ENCODE peak calls at places on chromosome 16, in eight cellular contexts. Z, Q, B, I, D, C, S and O are unnamed samples. For H3K4me1, the result is how much of the 10 kb centered on the place peaks cover.

GRCh38 chr16:75095204-75095621 is 21.4 kb downstream of the LDHD start:
- DNase-seq in Q (no peak), I (no peak), B (no peak), C (no peak), Z (no peak), D (no peak), S (no peak), O (no peak)

GRCh38 chr16:55569025-55569424 is 2.5 kb downstream of the CAPNS2 start:
- DNase-seq in S (peak), Z (no peak), I (peak), B (no peak), D (no peak), C (no peak), Q (peak), O (no peak)

GRCh38 chr16:57042157-57043111 is 49.9 kb upstream of the CPNE2 start:
- DNase-seq in S (no peak), I (no peak), D (no peak), Z (no peak), C (peak), B (no peak), Q (peak), O (no peak)

GRCh38 chr16:19898924-19899604 is 14.4 kb upstream of the GPRC5B start:
- DNase-seq in B (no peak), Q (no peak), I (peak), C (peak), S (peak), D (peak), Z (peak), O (no peak)

GRCh38 chr16:8096211-8096610 is 494.1 kb downstream of the TMEM114 start:
- DNase-seq in C (no peak), I (no peak), D (no peak), Z (no peak), S (no peak), B (no peak), Q (no peak), O (no peak)

GRCh38 chr16:21088646-21089538 is 61.8 kb downstream of the DNAH3 start:
- DNase-seq in I (peak), C (no peak), S (peak), D (peak), Q (peak), Z (no peak), B (no peak), O (no peak)

GRCh38 chr16:58419241-58420012 is 27.2 kb downstream of the GINS3 start:
- DNase-seq in C (no peak), D (no peak), Q (no peak), B (no peak), I (no peak), S (no peak), Z (no peak), O (peak)

GRCh38 chr16:27431773-27432599 is 30.0 kb downstream of the IL21R start:
- DNase-seq in C (no peak), I (no peak), Q (no peak), Z (no peak), B (no peak), S (peak), D (peak), O (peak)

GRCh38 chr16:4270091-4270490 is 2.7 kb downstream of the TFAP4 start:
- DNase-seq in S (no peak), C (no peak), Q (no peak), I (no peak), B (no peak), D (no peak), Z (no peak), O (no peak)

GRCh38 chr16:35176449-35176848 is 1717.0 kb downstream of the TP53TG3F start:
- DNase-seq in S (no peak), C (no peak), B (peak), Q (no peak), D (no peak), I (no peak), Z (no peak), O (no peak)

GRCh38 chr16:27520982-27521673 is 28.6 kb downstream of the GTF3C1 start:
- DNase-seq in C (no peak), Q (peak), D (peak), S (no peak), B (peak), I (peak), Z (no peak), O (no peak)

GRCh38 chr16:12375341-12375740 is 398.8 kb downstream of the SNX29 start:
- DNase-seq in S (peak), Q (no peak), B (no peak), D (no peak), C (no peak), I (no peak), Z (no peak), O (no peak)

GRCh38 chr16:55494994-55495421 is 13.9 kb upstream of the LPCAT2 start:
- DNase-seq in I (peak), D (peak), B (no peak), C (peak), S (peak), Z (no peak), Q (peak), O (no peak)

GRCh38 chr16:83990492-83990891 is 22.4 kb downstream of the NECAB2 start:
- DNase-seq in B (no peak), D (no peak), C (no peak), Q (no peak), S (no peak), Z (no peak), I (no peak), O (no peak)

GRCh38 chr16:83994087-83994486 is 26.0 kb downstream of the NECAB2 start:
- DNase-seq in C (no peak), I (peak), S (peak), D (peak), Q (peak), B (no peak), Z (no peak), O (peak)

GRCh38 chr16:83995756-83996155 is 27.7 kb downstream of the NECAB2 start:
- DNase-seq in I (peak), B (peak), S (no peak), C (peak), Z (peak), Q (no peak), D (peak), O (no peak)

GRCh38 chr16:83994703-83995102 is 26.7 kb downstream of the NECAB2 start:
- DNase-seq in Q (no peak), S (peak), D (no peak), I (peak), C (no peak), B (no peak), Z (no peak), O (no peak)

DNA sequence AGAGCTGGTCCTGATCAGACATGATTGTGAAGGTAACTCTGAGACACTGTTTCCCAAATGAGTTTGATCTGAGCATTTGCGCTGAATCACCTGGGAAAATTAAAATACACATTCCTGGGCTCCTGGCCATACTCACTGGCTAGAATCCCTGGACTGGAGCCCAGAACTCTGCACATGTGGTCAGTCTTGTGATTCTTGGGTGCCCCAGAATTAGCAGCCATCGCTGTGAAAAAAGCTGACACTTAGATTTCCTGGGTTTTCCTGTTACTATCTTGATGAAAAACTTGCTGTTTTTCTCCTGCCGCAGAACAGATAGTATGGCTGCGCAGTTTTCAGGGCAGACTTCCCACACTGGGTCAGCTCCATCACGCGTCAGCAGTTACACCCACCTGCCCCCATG is 24.6 kb downstream of the NECAB2 start:
- DNase-seq in D (no peak), Q (peak), I (peak), S (peak), B (no peak), C (no peak), Z (no peak), O (no peak)
- H3K27ac ChIP-seq in D (no peak), Q (no peak), I (no peak), S (no peak), B (no peak), C (no peak), Z (no peak), O (no peak)

DNA sequence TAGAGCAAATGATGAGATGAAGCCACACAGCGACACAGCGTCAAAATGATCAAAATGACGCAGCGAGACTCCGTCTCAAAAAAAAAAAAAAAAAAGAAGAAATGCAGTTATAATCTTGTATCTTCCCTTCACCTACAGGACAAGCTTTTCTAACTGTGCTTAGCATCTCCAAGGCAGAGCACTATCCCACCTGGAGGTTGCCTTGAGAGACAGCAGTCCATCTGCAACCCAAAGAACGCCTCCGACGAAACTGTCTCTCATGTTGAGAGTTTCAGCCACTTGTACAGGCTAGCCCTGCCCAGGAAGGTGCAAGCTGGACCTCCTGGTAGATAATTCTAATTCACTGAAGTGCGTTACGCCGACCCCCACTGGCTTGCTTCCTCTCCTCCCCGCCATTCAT is 46.7 kb upstream of the GCSH start:
- DNase-seq in I (no peak), B (no peak), S (no peak), Z (no peak), D (peak), C (no peak), Q (no peak), O (no peak)
- H3K4me1 ChIP-seq in I (under half), B (under half), S (under half), Z (under half), D (under half), C (under half), Q (under half), O (under half)

DNA sequence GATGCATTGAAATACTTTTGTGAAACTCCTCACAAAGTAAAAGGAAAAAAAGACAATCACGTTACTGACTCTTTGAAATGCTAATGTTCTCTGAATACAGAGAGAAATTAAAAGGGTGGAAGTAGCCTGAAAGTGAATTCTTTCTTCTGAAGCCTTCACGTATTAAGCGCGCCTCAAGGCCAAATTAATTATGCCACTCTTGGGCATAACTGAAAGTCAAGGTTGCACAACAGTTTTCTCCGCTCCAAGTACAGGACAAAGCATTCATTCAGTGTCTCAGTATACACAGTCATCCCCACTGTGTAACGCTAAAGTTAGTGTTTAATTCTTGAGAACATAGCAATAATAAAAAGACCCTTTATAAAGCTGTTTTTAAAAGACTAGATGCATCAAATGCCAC is 21.5 kb downstream of the PARN start:
- DNase-seq in D (no peak), I (no peak), Q (no peak), B (no peak), S (no peak), Z (no peak), C (no peak), O (no peak)
- H3K27ac ChIP-seq in D (no peak), I (no peak), Q (no peak), B (no peak), S (no peak), Z (no peak), C (no peak), O (no peak)

GRCh38 chr16:62089715-62090114 is 53.5 kb upstream of the CDH8 start:
- DNase-seq in Q (no peak), Z (no peak), I (no peak), C (no peak), D (no peak), S (no peak), B (no peak), O (no peak)
- H3K4me1 ChIP-seq in Q (under half), Z (under half), I (under half), C (under half), D (under half), S (under half), B (under half), O (under half)

GRCh38 chr16:18833707-18834505 is 32.6 kb upstream of the ARL6IP1 start:
- DNase-seq in I (no peak), D (no peak), S (no peak), Q (no peak), Z (no peak), B (no peak), C (no peak), O (no peak)
- H3K27ac ChIP-seq in I (no peak), D (no peak), S (no peak), Q (no peak), Z (no peak), B (no peak), C (no peak), O (no peak)